ENCODE peak calls at places on chromosomes 1 and 21, in seven cellular contexts. M is stimulated activated CD8-positive, alpha-beta memory T cell treated with anti-CD3 and anti-CD28 coated beads, Interleukin-12 subunit alpha, Interleukin-12 subunit beta, amount 100 ng/mL, for 4 hours; B is fibroblast of lung; S is pancreas; X is cardiac septum; T is hepatic stellate cell; W is hippocampal formation. E is an unnamed sample.

GRCh38 chr1:8155528-8156186 is 129.5 kb upstream of the ERRFI1 start:
- DNase-seq in M (no peak), B (peak), S (no peak), X (no peak), T (no peak), W (no peak), E (no peak)

GRCh38 chr1:223180803-223181321 is 37.8 kb upstream of the TLR5 start:
- DNase-seq in M (no peak), B (peak), S (no peak), X (no peak), T (no peak), W (no peak), E (no peak)

GRCh38 chr1:200625381-200625824 is 4.9 kb upstream of the KIF14 start:
- DNase-seq in M (no peak), B (peak), S (no peak), X (no peak), T (peak), W (no peak), E (no peak)

GRCh38 chr21:27570306-27570868 is 603.5 kb upstream of the ADAMTS5 start:
- DNase-seq in M (no peak), B (peak), S (no peak), X (no peak), T (peak), W (no peak), E (no peak)

GRCh38 chr1:235730007-235730406 is 80.4 kb upstream of the GNG4 start:
- DNase-seq in M (no peak), B (no peak), S (no peak), X (no peak), T (no peak), W (no peak), E (no peak)

GRCh38 chr1:221849897-221850296 is 108.0 kb upstream of the DUSP10 start:
- DNase-seq in M (no peak), B (no peak), S (no peak), X (no peak), T (no peak), W (no peak), E (no peak)

GRCh38 chr1:10146391-10146790 is 64.0 kb upstream of the KIF1B start:
- DNase-seq in M (no peak), B (no peak), S (no peak), X (no peak), T (no peak), W (no peak), E (no peak)

GRCh38 chr21:35026153-35026499 is 23.0 kb downstream of the RUNX1 start:
- DNase-seq in M (no peak), B (peak), S (no peak), X (no peak), T (no peak), W (no peak), E (no peak)

GRCh38 chr21:40618216-40618615 is 228.7 kb downstream of the DSCAM start:
- DNase-seq in M (no peak), B (no peak), S (no peak), X (no peak), T (no peak), W (no peak), E (no peak)

GRCh38 chr1:65538013-65538578 is 117.6 kb downstream of the LEPR start:
- DNase-seq in M (no peak), B (no peak), S (no peak), X (no peak), T (no peak), W (no peak), E (no peak)

GRCh38 chr1:103525114-103525606 is 339 bp upstream of the RNPC3 start:
- DNase-seq in M (no peak), B (peak), S (no peak), X (no peak), T (peak), W (peak), E (no peak)

GRCh38 chr1:203367051-203367450 is 16.1 kb upstream of the FMOD start:
- DNase-seq in M (no peak), B (no peak), S (no peak), X (no peak), T (no peak), W (no peak), E (no peak)

GRCh38 chr1:238608139-238608538 is 717.4 kb upstream of the ZP4 start:
- DNase-seq in M (no peak), B (no peak), S (no peak), X (no peak), T (no peak), W (no peak), E (no peak)

GRCh38 chr1:119794856-119795255 is 16.4 kb downstream of the REG4 start:
- DNase-seq in M (no peak), B (peak), S (no peak), X (no peak), T (no peak), W (no peak), E (no peak)

E was measured in mesenteric fat pad.